ENCODE peak calls at places on chromosome 4, in five cellular contexts. One of them, this sample, is unnamed.

GRCh38 chr4:151043803-151044535 is 28.9 kb upstream of the LRBA start:
- DNase-seq in EH: no peak
- DNase-seq in neural crest cell: no peak
- DNase-seq in NCI-H774: no peak
- DNase-seq in stromal cell of bone marrow: peak; percentile 3
- DNase-seq in this sample: no peak

GRCh38 chr4:16122784-16123183 is 39.0 kb upstream of the PROM1 start:
- DNase-seq in stromal cell of bone marrow: no peak
- DNase-seq in EH: no peak
- DNase-seq in neural crest cell: no peak
- DNase-seq in NCI-H774: no peak
- DNase-seq in this sample: no peak

GRCh38 chr4:124386163-124386562 is 326.4 kb downstream of the ANKRD50 start:
- DNase-seq in EH: peak; percentile 7
- DNase-seq in neural crest cell: no peak
- DNase-seq in stromal cell of bone marrow: peak; percentile 21
- DNase-seq in NCI-H774: no peak
- DNase-seq in this sample: no peak

GRCh38 chr4:8410641-8411271 is 29.8 kb downstream of the ACOX3 start:
- DNase-seq in NCI-H774: no peak
- DNase-seq in neural crest cell: peak; percentile 61
- DNase-seq in stromal cell of bone marrow: no peak
- DNase-seq in EH: peak; percentile 72
- DNase-seq in this sample: peak; percentile 96

GRCh38 chr4:189773909-189774308 is 166.8 kb upstream of the FRG1 start:
- DNase-seq in stromal cell of bone marrow: peak; percentile 55
- DNase-seq in neural crest cell: no peak
- DNase-seq in NCI-H774: no peak
- DNase-seq in EH: no peak
- DNase-seq in this sample: no peak

GRCh38 chr4:3802571-3803474 is 36.6 kb downstream of the ADRA2C start:
- DNase-seq in EH: no peak
- DNase-seq in stromal cell of bone marrow: no peak
- DNase-seq in neural crest cell: peak; percentile 15
- DNase-seq in NCI-H774: no peak
- DNase-seq in this sample: no peak

GRCh38 chr4:165027762-165028402 is 3.9 kb upstream of the TRIM60 start:
- DNase-seq in stromal cell of bone marrow: no peak
- DNase-seq in NCI-H774: no peak
- DNase-seq in EH: no peak
- DNase-seq in neural crest cell: no peak
- DNase-seq in this sample: no peak

GRCh38 chr4:39054497-39054896 is 7.5 kb upstream of the KLHL5 start:
- DNase-seq in stromal cell of bone marrow: no peak
- DNase-seq in neural crest cell: no peak
- DNase-seq in EH: no peak
- DNase-seq in NCI-H774: peak; percentile 3
- DNase-seq in this sample: no peak

GRCh38 chr4:169143335-169143734 is 127.4 kb downstream of the SH3RF1 start:
- DNase-seq in NCI-H774: no peak
- DNase-seq in EH: no peak
- DNase-seq in neural crest cell: no peak
- DNase-seq in stromal cell of bone marrow: no peak
- DNase-seq in this sample: peak; percentile 55

GRCh38 chr4:20313237-20314030 is 61.7 kb downstream of the SLIT2 start:
- DNase-seq in neural crest cell: peak; percentile 18
- DNase-seq in stromal cell of bone marrow: no peak
- DNase-seq in EH: no peak
- DNase-seq in NCI-H774: no peak
- DNase-seq in this sample: peak; percentile 84

GRCh38 chr4:119080721-119081541 is 54.7 kb upstream of the MYOZ2 start:
- DNase-seq in neural crest cell: no peak
- DNase-seq in NCI-H774: no peak
- DNase-seq in EH: peak; percentile 65
- DNase-seq in stromal cell of bone marrow: no peak
- DNase-seq in this sample: peak; percentile 62

GRCh38 chr4:26069218-26069617 is 155.2 kb downstream of the SMIM20 start:
- DNase-seq in stromal cell of bone marrow: no peak
- DNase-seq in EH: peak; percentile 44
- DNase-seq in neural crest cell: no peak
- DNase-seq in NCI-H774: no peak
- DNase-seq in this sample: no peak

GRCh38 chr4:26242451-26242850 is 78.4 kb upstream of the RBPJ start:
- DNase-seq in NCI-H774: no peak
- DNase-seq in stromal cell of bone marrow: no peak
- DNase-seq in neural crest cell: no peak
- DNase-seq in EH: peak; percentile 40
- DNase-seq in this sample: no peak

GRCh38 chr4:124907881-124908280 is 195.3 kb upstream of the ANKRD50 start:
- DNase-seq in EH: peak; percentile 84
- DNase-seq in stromal cell of bone marrow: peak; percentile 76
- DNase-seq in NCI-H774: no peak
- DNase-seq in neural crest cell: no peak
- DNase-seq in this sample: no peak

GRCh38 chr4:181308476-181309170 is 934.6 kb upstream of the TENM3 start:
- DNase-seq in stromal cell of bone marrow: no peak
- DNase-seq in NCI-H774: peak; percentile 51
- DNase-seq in EH: no peak
- DNase-seq in neural crest cell: no peak
- DNase-seq in this sample: no peak

This sample was measured in islet precursor cell.